ENCODE peak calls at places on chromosomes 3 and 15, in ten cellular contexts. Z is activated naive CD4-positive, alpha-beta T cell treated with anti-CD3 and anti-CD28 coated beads for 36 hours; R is endothelial cell; G is naive thymus-derived CD8-positive, alpha-beta T cell; L is left ventricle myocardium inferior; W is activated CD8-positive, alpha-beta memory T cell treated with anti-CD3 and anti-CD28 coated beads, Interleukin-2, amount 50 U/mL, for 48 hours; V is mesothelial cell of epicardium; H is cardiac muscle cell; M is RCC 7860; E is right lobe of liver. U is an unnamed sample.

GRCh38 chr3:47000198-47000815 is 20.8 kb downstream of the NBEAL2 start:
- DNase-seq in M (peak), Z (no peak), R (no peak), H (no peak), L (no peak), E (no peak), W (no peak), G (no peak), V (no peak), U (no peak)

GRCh38 chr15:82140859-82141258 is 95.0 kb upstream of the MEX3B start:
- DNase-seq in G (no peak), H (no peak), Z (no peak), M (no peak), V (no peak), W (no peak), R (no peak), L (no peak), E (no peak), U (no peak)

GRCh38 chr3:112671930-112672715 is 31.2 kb upstream of the CCDC80 start:
- DNase-seq in H (no peak), G (no peak), Z (no peak), V (no peak), M (peak), L (no peak), E (no peak), W (no peak), R (no peak), U (no peak)

GRCh38 chr3:96863129-96863740 is 48.8 kb downstream of the EPHA6 start:
- DNase-seq in R (peak), G (no peak), L (no peak), M (peak), E (no peak), W (no peak), H (peak), Z (peak), V (no peak), U (no peak)

GRCh38 chr3:13146643-13147143 is 73.5 kb upstream of the IQSEC1 start:
- DNase-seq in H (no peak), E (peak), R (no peak), M (no peak), G (no peak), V (no peak), Z (no peak), L (no peak), W (no peak), U (peak)

GRCh38 chr3:120795959-120796358 is 53.4 kb downstream of the GTF2E1 start:
- DNase-seq in V (no peak), L (no peak), G (no peak), Z (no peak), R (no peak), M (no peak), H (no peak), W (no peak), E (no peak), U (no peak)

GRCh38 chr3:81485444-81485865 is 276.0 kb downstream of the GBE1 start:
- DNase-seq in M (no peak), E (no peak), V (no peak), Z (no peak), H (no peak), G (no peak), W (no peak), L (no peak), R (no peak), U (no peak)

GRCh38 chr15:52228928-52229327 is 37.7 kb upstream of the GNB5 start:
- DNase-seq in L (no peak), E (peak), M (peak), V (no peak), R (no peak), Z (no peak), G (no peak), H (no peak), W (no peak), U (peak)

GRCh38 chr3:139935071-139935865 is at the start of gene CLSTN2:
- DNase-seq in W (peak), H (peak), L (peak), V (peak), M (no peak), G (no peak), E (peak), R (peak), Z (peak), U (peak)

GRCh38 chr3:187227658-187228258 is 30.5 kb downstream of the RTP1 start:
- DNase-seq in L (no peak), G (no peak), Z (no peak), M (peak), W (no peak), R (no peak), E (no peak), H (no peak), V (no peak), U (no peak)

GRCh38 chr3:190504354-190505125 is 9.3 kb upstream of the IL1RAP start:
- DNase-seq in M (no peak), L (no peak), R (no peak), E (no peak), H (peak), G (no peak), Z (no peak), W (no peak), V (no peak), U (no peak)

GRCh38 chr3:184656991-184657669 is 54.7 kb downstream of the MAGEF1 start:
- DNase-seq in R (no peak), Z (peak), G (no peak), W (no peak), H (no peak), L (no peak), V (no peak), M (peak), E (no peak), U (no peak)

GRCh38 chr3:45635475-45636256 is 41.1 kb downstream of the LIMD1 start:
- DNase-seq in W (no peak), L (no peak), H (no peak), R (no peak), G (no peak), Z (no peak), M (peak), V (no peak), E (no peak), U (no peak)

GRCh38 chr3:73351423-73352071 is 273.2 kb downstream of the PDZRN3 start:
- DNase-seq in H (no peak), E (no peak), W (no peak), G (no peak), Z (no peak), V (no peak), R (no peak), L (peak), M (no peak), U (no peak)

GRCh38 chr3:179148446-179149238 is 485 bp downstream of the PIK3CA start:
- DNase-seq in G (peak), L (peak), H (peak), E (peak), R (peak), Z (peak), V (peak), W (peak), M (peak), U (no peak)

GRCh38 chr3:194631696-194632095 is 1.5 kb downstream of the TMEM44 start:
- DNase-seq in W (no peak), M (no peak), G (no peak), H (no peak), R (no peak), Z (no peak), V (no peak), E (peak), L (no peak), U (no peak)

GRCh38 chr3:126621627-126622345 is 33.1 kb downstream of the TXNRD3 start:
- DNase-seq in G (no peak), H (no peak), E (no peak), L (no peak), W (no peak), V (no peak), R (no peak), Z (no peak), M (peak), U (no peak)

GRCh38 chr15:60373745-60374144 is 24.0 kb downstream of the ANXA2 start:
- DNase-seq in M (no peak), G (no peak), Z (no peak), E (no peak), V (no peak), L (no peak), R (no peak), H (no peak), W (no peak), U (no peak)

GRCh38 chr3:124510290-124510689 is 220.0 kb upstream of the UMPS start:
- DNase-seq in V (no peak), M (peak), E (no peak), Z (no peak), G (no peak), H (no peak), R (no peak), L (no peak), W (no peak), U (no peak)

GRCh38 chr15:96764946-96765345 is 434.4 kb downstream of the NR2F2 start:
- DNase-seq in G (no peak), M (no peak), L (no peak), R (no peak), Z (no peak), H (no peak), V (no peak), E (no peak), W (no peak), U (no peak)

GRCh38 chr15:90389513-90389912 is 1.5 kb downstream of the IQGAP1 start:
- DNase-seq in E (no peak), M (no peak), R (no peak), V (no peak), W (no peak), G (no peak), L (no peak), H (no peak), Z (no peak), U (no peak)

GRCh38 chr3:123392871-123393620 is 55.8 kb downstream of the ADCY5 start:
- DNase-seq in Z (no peak), H (no peak), R (no peak), W (no peak), V (no peak), M (no peak), E (no peak), G (no peak), L (no peak), U (no peak)

GRCh38 chr3:171959532-171960044 is 79.8 kb upstream of the FNDC3B start:
- DNase-seq in L (no peak), R (no peak), V (no peak), M (no peak), W (no peak), H (no peak), G (no peak), Z (no peak), E (peak), U (no peak)

GRCh38 chr3:175316799-175317198 is 457.7 kb downstream of the NAALADL2 start:
- DNase-seq in W (no peak), L (no peak), G (no peak), M (no peak), R (no peak), E (no peak), V (no peak), H (no peak), Z (no peak), U (no peak)

U was measured in osteocyte.